ENCODE peak calls at places on chromosome 18, in eight cellular contexts. B, H, U, L, G, Z, K and A are unnamed samples. For H3K4me1, the result is how much of the 10 kb centered on the place peaks cover.

GRCh38 chr18:79640875-79641274 is 38.7 kb upstream of the CTDP1 start:
- DNase-seq in B (no peak), H (no peak), U (no peak), L (no peak), G (no peak), Z (no peak), K (no peak), A (no peak)

GRCh38 chr18:13175754-13176210 is 42.8 kb upstream of the LDLRAD4 start:
- DNase-seq in B (peak), H (no peak), U (no peak), L (no peak), G (no peak), Z (no peak), K (no peak), A (no peak)

GRCh38 chr18:903703-904102 is 968 bp upstream of the ADCYAP1 start:
- DNase-seq in B (peak), H (no peak), U (peak), L (no peak), G (peak), Z (peak), K (peak), A (peak)

GRCh38 chr18:45876131-45876530 is 50.7 kb downstream of the SIGLEC15 start:
- DNase-seq in B (no peak), H (no peak), U (no peak), L (no peak), G (no peak), Z (no peak), K (peak), A (no peak)

GRCh38 chr18:51072586-51073303 is 42.7 kb downstream of the SMAD4 start:
- DNase-seq in B (no peak), H (no peak), U (no peak), L (no peak), G (no peak), Z (no peak), K (no peak), A (no peak)

GRCh38 chr18:51196811-51197660 is 445 bp downstream of the MEX3C start:
- DNase-seq in B (peak), H (no peak), U (peak), L (no peak), G (peak), Z (peak), K (peak), A (peak)

GRCh38 chr18:36315736-36316135 is 18.2 kb downstream of the FHOD3 start:
- DNase-seq in B (no peak), H (no peak), U (peak), L (no peak), G (peak), Z (no peak), K (peak), A (no peak)

GRCh38 chr18:44837491-44838185 is 156.9 kb downstream of the SETBP1 start:
- DNase-seq in B (no peak), H (no peak), U (no peak), L (no peak), G (no peak), Z (no peak), K (no peak), A (no peak)

GRCh38 chr18:54776282-54776977 is 51.8 kb upstream of the RAB27B start:
- DNase-seq in B (peak), H (no peak), U (no peak), L (peak), G (peak), Z (peak), K (peak), A (no peak)

GRCh38 chr18:41126541-41127235 is 828.3 kb upstream of the PIK3C3 start:
- DNase-seq in B (peak), H (no peak), U (no peak), L (no peak), G (peak), Z (no peak), K (peak), A (no peak)

GRCh38 chr18:80120932-80121331 is 11.9 kb downstream of the ADNP2 start:
- DNase-seq in B (no peak), H (no peak), U (no peak), L (no peak), G (no peak), Z (no peak), K (no peak), A (no peak)

GRCh38 chr18:45085916-45086624 is 405.4 kb downstream of the SETBP1 start:
- DNase-seq in B (no peak), H (no peak), U (no peak), L (no peak), G (no peak), Z (no peak), K (no peak), A (no peak)

GRCh38 chr18:8794133-8794986 is 89.0 kb downstream of the MTCL1 start:
- DNase-seq in B (peak), H (no peak), U (no peak), L (no peak), G (peak), Z (no peak), K (peak), A (no peak)

GRCh38 chr18:48947583-48947982 is 3.2 kb downstream of the SMAD7 start:
- DNase-seq in B (peak), H (no peak), U (no peak), L (no peak), G (no peak), Z (peak), K (no peak), A (no peak)

GRCh38 chr18:45638544-45638943 is 23.3 kb downstream of the SLC14A2 start:
- DNase-seq in B (no peak), H (no peak), U (no peak), L (no peak), G (no peak), Z (no peak), K (no peak), A (no peak)

GRCh38 chr18:12625242-12625641 is 32.7 kb downstream of the SPIRE1 start:
- DNase-seq in B (no peak), H (no peak), U (no peak), L (no peak), G (peak), Z (no peak), K (no peak), A (no peak)

GRCh38 chr18:48228841-48229240 is 180.3 kb downstream of the ZBTB7C start:
- DNase-seq in B (no peak), H (no peak), U (peak), L (no peak), G (peak), Z (no peak), K (no peak), A (no peak)

GRCh38 chr18:78975699-78976098 is 3.9 kb upstream of the SALL3 start:
- DNase-seq in B (no peak), H (no peak), U (no peak), L (no peak), G (no peak), Z (no peak), K (no peak), A (no peak)

GRCh38 chr18:11570770-11571169 is 38.6 kb upstream of the SLC35G4 start:
- DNase-seq in B (no peak), H (no peak), U (no peak), L (no peak), G (peak), Z (peak), K (no peak), A (no peak)

GRCh38 chr18:5653802-5654201 is 110.0 kb upstream of the EPB41L3 start:
- DNase-seq in B (no peak), H (no peak), U (no peak), L (no peak), G (no peak), Z (no peak), K (no peak), A (no peak)

GRCh38 chr18:73235921-73236320 is 368.1 kb upstream of the NETO1 start:
- DNase-seq in B (no peak), H (no peak), U (no peak), L (no peak), G (no peak), Z (no peak), K (peak), A (no peak)
- H3K27ac ChIP-seq in B (no peak), H (no peak), U (no peak), L (no peak), G (peak), Z (no peak), K (no peak), A (no peak)

GRCh38 chr18:70423988-70424387 is 135.1 kb downstream of the SOCS6 start:
- DNase-seq in B (no peak), H (no peak), U (no peak), L (no peak), G (peak), Z (no peak), K (peak), A (no peak)
- H3K4me1 ChIP-seq in B (under half), H (under half), U (under half), L (half or more), G (under half), Z (under half), K (under half), A (under half)

DNA sequence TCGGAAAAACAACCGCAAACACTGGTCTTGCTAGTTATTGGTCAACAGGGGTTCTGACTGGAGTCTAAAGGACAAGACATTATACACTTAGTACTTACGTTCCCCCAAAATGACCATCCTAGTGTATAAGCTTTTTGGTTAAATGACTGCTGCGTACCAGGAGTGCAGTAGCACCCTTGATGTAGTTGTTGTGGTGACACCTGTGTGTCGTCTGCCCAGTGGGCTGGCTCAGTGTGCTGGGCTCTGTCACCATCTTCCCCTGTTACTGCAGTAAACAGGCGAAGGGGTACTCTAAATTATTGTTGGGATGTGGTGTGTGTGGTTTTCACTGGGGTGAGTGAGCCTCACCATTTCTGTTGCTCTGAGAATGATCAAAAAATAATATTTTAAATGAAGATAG is 76.2 kb downstream of the MAPRE2 start:
- DNase-seq in B (no peak), H (no peak), U (no peak), L (no peak), G (no peak), Z (no peak), K (peak), A (no peak)
- H3K27ac ChIP-seq in B (no peak), H (peak), U (peak), L (no peak), G (peak), Z (no peak), K (peak), A (peak)

GRCh38 chr18:58924473-58924872 is 59.8 kb downstream of the ZNF532 start:
- DNase-seq in B (no peak), H (no peak), U (no peak), L (no peak), G (no peak), Z (no peak), K (no peak), A (no peak)
- H3K4me1 ChIP-seq in B (under half), H (under half), U (under half), L (under half), G (under half), Z (under half), K (under half), A (under half)

DNA sequence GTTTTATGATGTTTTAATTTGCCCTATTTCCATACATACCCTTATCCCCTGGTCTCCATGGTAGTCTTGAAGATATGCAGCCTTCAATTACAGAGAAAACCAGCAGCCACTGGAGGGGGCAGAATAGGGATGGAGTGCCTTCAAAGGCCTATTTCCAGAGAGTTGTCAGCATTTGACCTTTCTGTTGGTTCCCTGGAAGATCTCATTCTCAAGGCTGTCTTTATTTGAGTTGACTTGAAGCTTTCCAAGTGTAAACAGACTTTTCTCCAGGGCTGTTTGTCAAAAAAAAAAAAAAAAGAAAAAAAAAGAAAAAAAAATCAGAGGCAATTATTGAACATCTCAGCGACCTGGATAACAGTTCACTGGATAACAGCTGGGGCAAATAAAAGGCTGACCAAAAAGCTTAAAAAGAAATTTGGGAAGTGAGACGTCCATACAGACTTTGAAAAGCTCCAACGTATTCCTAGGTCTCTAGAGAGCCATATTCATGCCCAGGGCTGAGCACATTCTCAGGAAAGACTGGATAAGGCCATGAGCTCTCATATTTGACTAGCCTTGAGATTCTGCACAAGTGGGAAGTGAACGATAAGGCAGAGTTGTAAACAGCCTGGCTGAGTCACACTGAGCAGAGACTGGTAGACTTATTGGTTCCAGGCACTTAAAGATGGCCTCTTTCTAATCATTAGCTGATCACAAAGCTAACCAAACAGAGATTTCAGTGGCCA is 126.6 kb downstream of the VAPA start:
- DNase-seq in B (peak), H (no peak), U (no peak), L (no peak), G (peak), Z (no peak), K (peak), A (peak)
- H3K27ac ChIP-seq in B (no peak), H (peak), U (peak), L (no peak), G (no peak), Z (no peak), K (no peak), A (peak)

DNA sequence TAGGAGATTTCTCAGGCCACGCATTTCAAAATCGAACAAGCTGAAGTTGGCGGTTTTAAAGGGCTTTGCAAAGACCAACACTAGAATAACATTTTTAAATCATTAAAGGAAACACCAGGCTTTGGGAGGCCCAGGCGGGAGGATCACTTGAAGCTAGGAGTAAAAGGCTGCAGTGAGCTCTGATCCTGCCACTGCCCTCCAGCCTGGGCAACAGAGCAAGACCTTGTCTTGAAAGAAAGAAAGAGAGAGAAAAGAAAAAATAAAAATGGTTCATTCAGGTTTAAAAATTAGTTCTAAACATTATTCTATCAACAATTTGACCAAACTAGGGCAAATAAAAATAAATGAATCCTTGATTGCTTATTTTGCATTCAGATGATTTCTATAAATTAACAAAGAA is 789 bp upstream of the CHST9 start:
- DNase-seq in B (no peak), H (no peak), U (no peak), L (no peak), G (no peak), Z (no peak), K (no peak), A (no peak)
- H3K4me1 ChIP-seq in B (under half), H (under half), U (under half), L (under half), G (under half), Z (under half), K (under half), A (under half)